ENCODE peak calls at places on chromosomes 11 and 22, in five cellular contexts. P is endothelial cell of umbilical vein, O is SJSA1, L is cardiac muscle cell, F is hepatocyte. D is an unnamed sample. For H3K4me1, the result is how much of the 10 kb centered on the place peaks cover.

GRCh38 chr11:112509300-112509699 is 248.6 kb upstream of the PLET1 start:
- DNase-seq in O (no peak), L (no peak), P (no peak), F (no peak), D (no peak)

GRCh38 chr11:8832571-8833260 is 78.3 kb upstream of the AKIP1 start:
- DNase-seq in P (no peak), F (peak), O (peak), L (peak), D (no peak)

GRCh38 chr11:74685905-74686304 is 45.3 kb downstream of the CHRDL2 start:
- DNase-seq in F (no peak), P (no peak), O (no peak), L (no peak), D (no peak)

GRCh38 chr11:20762112-20762511 is 92.7 kb downstream of the NELL1 start:
- DNase-seq in L (no peak), F (no peak), O (no peak), P (no peak), D (no peak)

GRCh38 chr11:34495724-34496377 is 17.7 kb downstream of the ELF5 start:
- DNase-seq in F (no peak), L (peak), O (no peak), P (no peak), D (no peak)

GRCh38 chr11:27330633-27331270 is 32.3 kb downstream of the CCDC34 start:
- DNase-seq in L (no peak), P (no peak), O (no peak), F (no peak), D (no peak)

GRCh38 chr11:116457336-116458007 is 315.3 kb downstream of the BUD13 start:
- DNase-seq in F (peak), O (no peak), L (no peak), P (no peak), D (no peak)

GRCh38 chr11:6411594-6412031 is 7.3 kb downstream of the APBB1 start:
- DNase-seq in O (no peak), L (no peak), F (no peak), P (no peak), D (no peak)

GRCh38 chr22:39109361-39109760 is 12.3 kb downstream of the APOBEC3H start:
- DNase-seq in P (no peak), L (no peak), F (no peak), O (no peak), D (no peak)

GRCh38 chr11:8801121-8801520 is 109.9 kb upstream of the AKIP1 start:
- DNase-seq in O (no peak), F (no peak), L (no peak), P (no peak), D (no peak)

GRCh38 chr11:125364085-125364822 is 131.8 kb downstream of the FEZ1 start:
- DNase-seq in O (no peak), P (no peak), F (no peak), L (peak), D (no peak)

GRCh38 chr22:26894766-26895485 is 237.5 kb downstream of the MIAT start:
- DNase-seq in L (peak), P (peak), O (peak), F (peak), D (no peak)

GRCh38 chr11:93603671-93604070 is 57.8 kb upstream of the CEP295 start:
- DNase-seq in L (no peak), O (no peak), F (no peak), P (no peak), D (no peak)

GRCh38 chr11:93605638-93606037 is 55.8 kb upstream of the CEP295 start:
- DNase-seq in F (no peak), P (no peak), O (no peak), L (no peak), D (no peak)

GRCh38 chr11:93606314-93606713 is 55.2 kb upstream of the CEP295 start:
- DNase-seq in F (no peak), P (no peak), L (no peak), O (no peak), D (no peak)

GRCh38 chr11:93604276-93604675 is 57.2 kb upstream of the CEP295 start:
- DNase-seq in L (no peak), P (no peak), F (no peak), O (no peak), D (no peak)

DNA sequence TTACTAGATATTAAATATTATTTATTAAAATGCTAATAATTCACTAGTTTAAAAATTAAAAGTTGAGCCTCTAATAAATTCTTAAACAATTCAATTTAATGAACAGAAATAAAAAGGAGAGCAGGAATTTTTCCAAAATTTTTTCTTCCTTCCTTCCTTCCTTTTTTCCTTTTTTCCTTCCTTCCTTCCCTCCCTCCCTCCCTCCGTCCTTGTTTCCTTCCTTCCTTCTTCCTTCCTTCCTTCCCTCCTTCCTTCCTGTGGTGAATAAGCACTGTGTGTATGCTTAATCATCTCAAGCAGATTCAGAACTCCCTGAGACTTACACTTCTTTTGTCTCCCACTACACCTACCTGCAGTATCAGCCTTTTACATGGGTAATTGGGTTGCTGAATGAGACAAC is 58.3 kb upstream of the CEP295 start:
- DNase-seq in F (no peak), P (no peak), L (no peak), O (no peak), D (no peak)
- H3K4me1 ChIP-seq in F (under half), P (under half), L (under half), O (under half), D (under half)

DNA sequence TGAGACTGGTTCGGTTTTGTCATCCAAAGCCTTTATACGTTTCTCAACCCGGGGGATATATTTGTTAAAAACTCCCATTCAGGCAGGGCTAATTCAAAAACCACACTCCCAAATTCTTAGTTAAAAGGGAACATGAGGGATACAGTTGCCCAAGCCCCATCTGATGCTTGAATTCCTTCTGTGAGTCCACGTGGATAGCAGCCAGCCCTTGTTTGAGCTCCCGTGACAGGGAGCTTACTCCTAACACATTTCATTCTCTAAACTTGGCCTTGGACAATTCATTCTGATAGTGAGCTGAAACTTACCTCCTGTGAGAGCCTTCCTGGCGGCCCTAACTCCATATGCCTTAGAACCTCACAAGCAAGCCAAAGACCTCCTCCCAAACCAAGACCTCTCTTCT is 357.5 kb downstream of the TENM4 start:
- DNase-seq in O (no peak), F (no peak), P (no peak), L (peak), D (no peak)
- H3K4me3 ChIP-seq in O (no peak), F (no peak), P (no peak), L (no peak), D (no peak)

GRCh38 chr11:33375236-33375635 is 118.1 kb downstream of the HIPK3 start:
- DNase-seq in P (no peak), F (no peak), O (no peak), L (no peak), D (no peak)

GRCh38 chr11:33377852-33378385 is 120.7 kb downstream of the HIPK3 start:
- DNase-seq in L (peak), F (no peak), P (peak), O (no peak), D (no peak)

GRCh38 chr11:33377100-33377851 is 120.1 kb downstream of the HIPK3 start:
- DNase-seq in P (peak), O (no peak), F (no peak), L (peak), D (no peak)

GRCh38 chr11:33376331-33377099 is 119.3 kb downstream of the HIPK3 start:
- DNase-seq in P (no peak), F (peak), O (no peak), L (peak), D (no peak)

GRCh38 chr11:33375688-33376311 is 118.6 kb downstream of the HIPK3 start:
- DNase-seq in O (no peak), F (peak), P (peak), L (peak), D (no peak)
- H3K4me1 ChIP-seq in O (under half), F (under half), P (half or more), L (under half), D (under half)

GRCh38 chr11:45181595-45182550 is 35.4 kb downstream of the PRDM11 start:
- DNase-seq in O (no peak), L (no peak), P (peak), F (no peak), D (no peak)
- H3K4me3 ChIP-seq in O (no peak), L (no peak), P (no peak), F (peak), D (no peak)